ENCODE peak calls at places on chromosome 13, in six cellular contexts. P is adrenal gland, X is heart left ventricle, V is transverse colon, B is GM12878, C is tibial nerve. I is an unnamed sample.

GRCh38 chr13:59356607-59357006 is 807.1 kb downstream of the DIAPH3 start:
- DNase-seq in B (no peak), V (peak), X (peak), P (peak), C (peak), I (peak)

GRCh38 chr13:58979851-58980250 is 1183.9 kb downstream of the DIAPH3 start:
- DNase-seq in X (no peak), P (no peak), B (no peak), C (no peak), V (no peak), I (no peak)

GRCh38 chr13:30859326-30859725 is 46.7 kb upstream of the MEDAG start:
- DNase-seq in P (no peak), C (no peak), B (no peak), V (no peak), X (no peak), I (no peak)

GRCh38 chr13:50950808-50951207 is 41.2 kb downstream of the RNASEH2B start:
- DNase-seq in B (no peak), X (no peak), V (no peak), C (no peak), P (no peak), I (no peak)

GRCh38 chr13:89490661-89491060 is 1819.5 kb downstream of the SLITRK5 start:
- DNase-seq in V (no peak), X (no peak), P (no peak), C (no peak), B (no peak), I (no peak)

GRCh38 chr13:53045110-53045509 is 16.5 kb downstream of the OLFM4 start:
- DNase-seq in P (peak), C (peak), V (peak), X (no peak), B (no peak), I (no peak)

GRCh38 chr13:19713186-19713965 is 69.4 kb downstream of the PSPC1 start:
- DNase-seq in C (no peak), P (no peak), B (peak), V (no peak), X (no peak), I (peak)

GRCh38 chr13:23509781-23510543 is 60.2 kb upstream of the TNFRSF19 start:
- DNase-seq in C (no peak), V (no peak), B (no peak), P (no peak), X (no peak), I (no peak)

GRCh38 chr13:33953203-33953602 is 135.3 kb downstream of the RFC3 start:
- DNase-seq in V (no peak), X (no peak), B (no peak), C (no peak), P (no peak), I (no peak)

GRCh38 chr13:101149735-101150380 is 266.4 kb downstream of the NALCN start:
- DNase-seq in V (no peak), C (no peak), X (no peak), B (no peak), P (no peak), I (no peak)

GRCh38 chr13:23447927-23448326 is 14.4 kb upstream of the SACS start:
- DNase-seq in V (no peak), X (no peak), B (no peak), P (no peak), C (no peak), I (no peak)

GRCh38 chr13:47484564-47484963 is 516.5 kb downstream of the SUCLA2 start:
- DNase-seq in X (no peak), C (no peak), B (no peak), V (no peak), P (no peak), I (no peak)

GRCh38 chr13:27203854-27204253 is 32.2 kb upstream of the USP12 start:
- DNase-seq in V (no peak), C (peak), B (no peak), P (no peak), X (no peak), I (peak)

GRCh38 chr13:81658598-81659370 is 1317.9 kb upstream of the SPRY2 start:
- DNase-seq in X (no peak), C (no peak), V (no peak), P (no peak), B (no peak), I (no peak)

GRCh38 chr13:43805071-43805468 is 18.3 kb upstream of the ENOX1 start:
- DNase-seq in B (no peak), V (no peak), X (no peak), C (peak), P (no peak), I (no peak)

GRCh38 chr13:80374453-80374852 is 33.5 kb upstream of the SPRY2 start:
- DNase-seq in C (peak), X (peak), P (no peak), V (no peak), B (no peak), I (no peak)

DNA sequence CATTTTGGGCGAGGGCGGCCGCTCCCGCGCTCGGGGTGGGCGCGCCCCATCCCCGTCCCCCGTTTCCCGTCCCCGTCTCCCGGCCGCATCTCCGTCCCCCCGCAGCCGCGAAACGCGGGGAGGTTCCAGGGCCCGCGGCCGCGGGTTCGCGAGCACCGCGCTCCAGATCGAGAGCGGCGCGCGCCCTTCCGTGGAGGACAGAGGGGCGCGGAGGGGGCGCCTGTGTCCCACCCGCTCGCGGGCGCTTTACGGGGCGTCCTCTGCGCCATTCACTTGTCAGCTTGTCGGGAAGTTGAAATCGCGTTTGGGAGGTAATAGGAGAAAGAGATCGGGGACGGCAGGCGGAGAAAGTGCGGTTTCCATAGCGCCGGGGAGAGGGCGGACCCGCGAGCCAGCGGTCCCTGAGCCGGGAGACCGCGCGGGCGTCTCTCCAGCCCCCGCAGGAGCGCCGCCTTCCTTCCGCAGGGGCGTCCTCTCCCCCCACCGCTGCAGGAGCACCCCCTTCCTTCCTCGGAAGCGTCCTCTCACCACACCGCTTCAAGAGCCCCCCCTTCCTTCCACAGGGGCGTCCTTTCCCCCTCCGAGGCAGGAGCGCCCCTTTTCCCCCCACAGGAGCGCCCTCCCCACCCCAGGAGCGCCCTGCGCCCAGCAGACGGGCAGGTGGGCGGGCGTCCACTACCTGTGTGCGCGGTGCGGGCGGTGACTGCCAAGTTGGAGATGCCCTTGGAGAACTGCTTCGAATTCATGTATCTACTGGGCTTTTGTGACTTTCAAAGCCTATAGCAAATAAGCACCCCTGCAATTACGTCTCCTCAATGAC is 962 bp upstream of the IRS2 start:
- DNase-seq in V (peak), P (peak), C (no peak), B (no peak), X (no peak), I (peak)
- TF ChIP-seq POLR2A in V (no peak), P (no peak), C (peak), B (no peak), X (peak), I (peak)

GRCh38 chr13:110563463-110563774 is 1.9 kb upstream of the RAB20 start:
- DNase-seq in V (no peak), P (no peak), C (no peak), B (no peak), X (no peak), I (no peak)

GRCh38 chr13:110559986-110560385 is 1.5 kb downstream of the RAB20 start:
- DNase-seq in P (no peak), B (no peak), V (no peak), X (no peak), C (no peak), I (no peak)

GRCh38 chr13:110562696-110563462 is 1.4 kb upstream of the RAB20 start:
- DNase-seq in V (no peak), B (no peak), X (no peak), P (peak), C (no peak), I (no peak)

GRCh38 chr13:110560606-110561334 is 752 bp downstream of the RAB20 start:
- DNase-seq in V (peak), C (no peak), P (peak), B (no peak), X (peak), I (peak)

DNA sequence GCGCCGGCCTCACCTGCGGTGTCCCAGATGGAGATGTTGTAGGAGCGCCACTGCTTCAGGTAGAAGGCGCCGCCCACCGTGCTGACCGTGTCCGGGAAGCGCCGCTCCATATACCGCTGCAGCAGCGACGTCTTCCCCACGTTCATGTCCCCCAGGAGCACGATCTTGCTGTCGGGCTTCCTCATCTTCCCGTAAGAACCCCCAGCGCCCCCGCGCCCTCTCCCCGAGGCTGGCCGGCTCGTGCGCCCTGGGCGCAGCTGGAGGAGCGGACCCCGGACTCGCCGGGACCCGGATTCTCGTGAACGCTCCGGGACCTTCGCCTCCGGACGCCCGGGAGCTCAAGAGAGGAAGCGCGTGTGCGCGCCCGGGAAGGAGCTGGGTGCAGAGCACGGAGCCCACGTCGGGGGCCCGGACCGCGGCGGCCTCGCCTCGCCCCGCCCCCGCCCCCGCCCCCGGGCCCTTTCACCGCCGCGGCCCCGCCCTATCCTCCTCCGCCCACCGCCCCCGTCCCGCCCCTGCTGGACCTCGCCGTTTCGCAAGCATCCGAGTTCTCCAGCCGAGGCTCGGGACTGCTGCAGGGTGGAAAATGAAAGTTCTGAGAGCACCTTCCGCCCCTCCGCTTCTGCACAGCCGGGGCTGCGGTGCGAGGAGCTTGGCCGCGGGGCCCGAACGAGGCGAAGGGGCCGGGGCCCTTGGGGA is at the start of gene RAB20:
- DNase-seq in P (peak), X (peak), V (peak), B (no peak), C (peak), I (peak)
- TF ChIP-seq POLR2A in P (peak), X (peak), V (peak), B (peak), C (peak), I (no peak)

DNA sequence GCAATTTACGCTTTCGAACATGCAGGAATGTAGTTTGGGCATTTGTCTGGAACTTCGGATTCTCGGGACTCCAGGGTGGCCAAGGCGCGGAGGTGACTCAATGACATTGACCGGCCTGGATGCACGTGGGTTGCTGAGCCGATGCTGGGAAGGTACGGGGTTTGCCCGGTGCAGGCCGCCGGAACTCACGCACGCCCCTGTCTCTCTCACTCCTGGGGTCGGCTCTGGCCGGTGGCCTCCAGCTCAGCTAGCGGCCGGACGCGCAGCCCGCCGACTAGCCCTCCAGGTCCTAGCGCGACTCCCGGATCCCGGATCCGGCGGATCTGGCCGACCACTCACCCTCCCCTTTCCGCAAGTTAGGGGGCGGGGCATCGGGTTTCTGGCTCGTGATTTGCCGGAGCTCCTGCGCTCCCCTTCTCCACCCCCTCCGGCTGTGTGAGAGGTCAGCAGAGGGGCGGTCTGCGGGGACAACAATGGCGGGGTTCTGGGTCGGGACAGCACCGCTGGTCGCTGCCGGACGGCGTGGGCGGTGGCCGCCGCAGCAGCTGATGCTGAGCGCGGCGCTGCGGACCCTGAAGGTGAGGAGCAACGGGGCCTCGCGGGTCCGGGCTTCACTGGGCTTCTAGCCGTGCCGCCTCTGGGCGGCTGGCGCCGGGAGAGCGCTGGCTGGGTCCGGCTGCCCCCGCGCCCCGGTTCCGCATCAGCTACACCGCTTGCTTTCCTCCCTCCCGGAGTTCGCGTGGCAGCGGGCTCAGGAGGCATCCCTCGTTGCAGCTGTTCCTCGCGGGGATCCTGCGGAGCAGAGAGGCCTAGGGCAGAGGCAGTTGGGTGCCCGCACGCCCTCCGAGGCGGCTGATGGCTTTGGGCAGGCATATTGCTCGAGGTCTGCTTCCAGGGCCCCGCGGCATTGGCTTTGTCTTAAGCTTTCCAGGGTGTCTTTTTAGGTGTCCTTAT is at the start of gene PCCA:
- DNase-seq in C (peak), X (peak), B (peak), V (peak), P (peak), I (peak)
- TF ChIP-seq POLR2A in C (peak), X (peak), B (peak), V (peak), P (no peak), I (peak)

DNA sequence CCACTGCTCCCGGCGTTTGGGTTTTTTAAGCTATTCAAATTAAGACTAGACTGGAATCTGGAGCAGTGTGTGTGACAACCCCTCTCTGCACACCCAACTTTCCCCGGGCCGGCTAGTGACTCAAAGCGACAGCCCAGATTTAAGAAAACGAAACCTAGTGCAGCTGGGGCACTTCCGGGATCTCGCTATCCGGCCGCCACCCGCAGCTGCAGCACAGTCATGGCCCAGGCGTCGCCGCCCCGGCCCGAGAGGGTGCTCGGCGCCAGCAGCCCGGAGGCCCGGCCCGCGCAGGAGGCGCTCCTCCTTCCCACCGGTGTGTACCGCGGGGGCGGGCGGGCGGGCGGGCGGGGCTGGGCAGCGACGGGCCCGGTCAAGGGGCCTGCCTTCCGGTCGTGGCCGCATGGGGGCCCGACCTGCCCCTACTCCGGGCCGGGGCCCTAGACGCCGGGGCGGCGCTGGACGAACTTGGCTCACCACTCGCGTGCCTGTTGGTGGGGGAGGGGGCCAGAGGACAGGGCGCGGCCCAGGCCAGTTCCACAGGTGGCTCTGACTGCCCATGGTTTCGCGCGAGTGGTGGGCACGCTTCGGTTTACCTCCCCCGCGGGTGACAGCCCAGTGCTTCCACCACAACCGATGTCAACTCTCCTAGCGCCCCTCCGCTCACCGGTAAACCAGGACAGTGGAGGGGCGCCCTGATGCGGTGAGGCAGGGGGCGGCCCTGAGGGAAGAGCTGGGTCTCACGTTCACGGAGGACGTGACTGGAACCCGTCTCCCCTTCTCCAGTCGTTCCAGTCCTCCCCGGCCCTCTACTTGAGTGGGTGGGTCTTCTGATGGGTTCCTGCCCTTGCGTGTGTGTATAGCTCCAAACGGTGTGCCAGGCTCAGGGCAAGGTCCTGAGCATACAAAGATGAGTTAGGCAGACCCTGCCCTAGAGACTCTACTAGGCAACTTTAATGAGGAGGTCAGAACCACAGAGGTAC is at the start of gene PHF11:
- DNase-seq in C (peak), V (peak), X (peak), B (peak), P (peak), I (peak)
- TF ChIP-seq POLR2A in C (peak), V (peak), X (peak), B (peak), P (peak), I (peak)

DNA sequence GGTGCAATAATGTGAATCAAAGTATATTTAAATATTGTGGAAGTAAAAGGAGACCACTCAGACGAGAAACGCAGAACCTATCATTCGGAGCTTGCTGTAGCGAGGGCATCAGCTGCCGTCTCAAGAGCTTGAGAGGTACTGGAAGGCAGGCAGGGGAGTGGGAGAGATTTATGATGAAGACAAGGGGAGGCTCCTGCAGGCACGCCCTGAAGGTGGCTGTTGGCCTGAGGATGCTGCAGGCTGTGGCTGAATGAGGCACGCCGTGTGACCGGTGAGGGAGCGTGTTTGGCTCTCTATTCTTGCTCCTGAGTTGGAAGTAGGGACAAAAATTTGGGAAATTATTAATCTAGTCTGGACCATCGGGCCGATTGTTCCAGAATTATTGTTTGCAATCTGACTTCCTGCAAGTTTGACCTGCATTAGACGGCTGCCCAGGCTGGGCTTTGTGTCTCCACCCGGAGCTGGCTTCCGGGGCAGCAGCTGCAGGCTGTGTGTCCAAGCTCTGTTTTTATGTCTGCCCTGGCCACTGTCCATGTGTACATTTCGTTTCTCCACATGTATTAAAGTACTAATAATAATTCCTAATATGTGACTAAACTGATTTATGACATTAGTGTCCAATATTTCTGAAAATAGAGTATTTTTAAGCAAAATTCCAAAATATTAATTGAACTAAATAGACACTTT is 91.1 kb upstream of the ANKRD10 start:
- DNase-seq in C (peak), P (peak), B (no peak), X (peak), V (peak), I (no peak)
- TF ChIP-seq POLR2A in C (no peak), P (no peak), B (no peak), X (no peak), V (no peak), I (no peak)

I was measured in erythroblast.